ENCODE peak calls at places on chromosomes 4 and X, in five cellular contexts. One of them, this sample, is unnamed.
A peak's percentile ranks its signal among the peaks of the same experiment; 100 is the strongest.

GRCh38 chr4:4820739-4821138 is 38.7 kb upstream of the MSX1 start:
- DNase-seq in hepatocyte: no peak
- DNase-seq in PC-3: no peak
- DNase-seq in MM.1S: no peak
- DNase-seq in GM23248: no peak
- DNase-seq in this sample: no peak

GRCh38 chrX:1361275-1361674 is 24.7 kb downstream of the IL3RA start:
- DNase-seq in hepatocyte: no peak
- DNase-seq in PC-3: no peak
- DNase-seq in MM.1S: no peak
- DNase-seq in GM23248: no peak
- DNase-seq in this sample: no peak

GRCh38 chr4:24625091-24625490 is 40.7 kb upstream of the DHX15 start:
- DNase-seq in hepatocyte: no peak
- DNase-seq in PC-3: no peak
- DNase-seq in MM.1S: no peak
- DNase-seq in GM23248: no peak
- DNase-seq in this sample: no peak

GRCh38 chr4:127162741-127163140 is 470.0 kb upstream of the INTU start:
- DNase-seq in hepatocyte: no peak
- DNase-seq in PC-3: no peak
- DNase-seq in MM.1S: no peak
- DNase-seq in GM23248: peak; percentile 80
- DNase-seq in this sample: no peak

GRCh38 chr4:7787681-7788141 is 151.9 kb downstream of the AFAP1 start:
- DNase-seq in hepatocyte: no peak
- DNase-seq in PC-3: no peak
- DNase-seq in MM.1S: no peak
- DNase-seq in GM23248: no peak
- DNase-seq in this sample: no peak

GRCh38 chrX:139889760-139890159 is 43.1 kb downstream of the ATP11C start:
- DNase-seq in hepatocyte: no peak
- DNase-seq in PC-3: peak; percentile 35
- DNase-seq in MM.1S: no peak
- DNase-seq in GM23248: peak; percentile 57
- DNase-seq in this sample: no peak

GRCh38 chrX:45006002-45006800 is 133.2 kb downstream of the KDM6A start:
- DNase-seq in hepatocyte: no peak
- DNase-seq in PC-3: peak; percentile 88
- DNase-seq in MM.1S: no peak
- DNase-seq in GM23248: peak; percentile 11
- DNase-seq in this sample: no peak

GRCh38 chr4:33709247-33709646 is 2535.1 kb downstream of the ARAP2 start:
- DNase-seq in hepatocyte: no peak
- DNase-seq in PC-3: no peak
- DNase-seq in MM.1S: no peak
- DNase-seq in GM23248: peak; percentile 69
- DNase-seq in this sample: no peak

GRCh38 chr4:182578402-182578801 is 335.2 kb downstream of the TENM3 start:
- DNase-seq in hepatocyte: peak; percentile 70
- DNase-seq in PC-3: peak; percentile 61
- DNase-seq in MM.1S: no peak
- DNase-seq in GM23248: peak; percentile 64
- DNase-seq in this sample: no peak

GRCh38 chr4:54227261-54228063 is 1.6 kb upstream of the PDGFRA start:
- DNase-seq in hepatocyte: peak; percentile 60
- DNase-seq in PC-3: peak; percentile 48
- DNase-seq in MM.1S: no peak
- DNase-seq in GM23248: peak; percentile 81
- DNase-seq in this sample: no peak

GRCh38 chr4:54228563-54229501 is at the start of gene PDGFRA:
- DNase-seq in hepatocyte: peak; percentile 85
- DNase-seq in PC-3: no peak
- DNase-seq in MM.1S: no peak
- DNase-seq in GM23248: peak; percentile 85
- DNase-seq in this sample: no peak

GRCh38 chr4:54226399-54227260 is 2.5 kb upstream of the PDGFRA start:
- DNase-seq in hepatocyte: peak; percentile 65
- DNase-seq in PC-3: no peak
- DNase-seq in MM.1S: no peak
- DNase-seq in GM23248: peak; percentile 83
- DNase-seq in this sample: no peak

GRCh38 chr4:54229631-54230478 is 762 bp downstream of the PDGFRA start:
- DNase-seq in hepatocyte: peak; percentile 34
- DNase-seq in PC-3: no peak
- DNase-seq in MM.1S: no peak
- DNase-seq in GM23248: peak; percentile 79
- DNase-seq in this sample: no peak

GRCh38 chr4:54228064-54228527 is 997 bp upstream of the PDGFRA start:
- DNase-seq in hepatocyte: peak; percentile 91
- DNase-seq in PC-3: peak; percentile 83
- DNase-seq in MM.1S: peak; percentile 43
- DNase-seq in GM23248: peak; percentile 91
- DNase-seq in this sample: no peak
- TF ChIP-seq EZH2phosphoT487 in hepatocyte: no peak
- TF ChIP-seq EZH2phosphoT487 in PC-3: no peak
- TF ChIP-seq EZH2phosphoT487 in MM.1S: no peak
- TF ChIP-seq EZH2phosphoT487 in GM23248: no peak
- TF ChIP-seq EZH2phosphoT487 in this sample: no peak

GRCh38 chrX:150683112-150683511 is 10.1 kb upstream of the MTMR1 start:
- DNase-seq in hepatocyte: no peak
- DNase-seq in PC-3: no peak
- DNase-seq in MM.1S: no peak
- DNase-seq in GM23248: no peak
- DNase-seq in this sample: no peak

GRCh38 chrX:150683536-150684146 is 9.6 kb upstream of the MTMR1 start:
- DNase-seq in hepatocyte: peak; percentile 49
- DNase-seq in PC-3: peak; percentile 74
- DNase-seq in MM.1S: peak; percentile 35
- DNase-seq in GM23248: peak; percentile 56
- DNase-seq in this sample: peak; percentile 62

DNA sequence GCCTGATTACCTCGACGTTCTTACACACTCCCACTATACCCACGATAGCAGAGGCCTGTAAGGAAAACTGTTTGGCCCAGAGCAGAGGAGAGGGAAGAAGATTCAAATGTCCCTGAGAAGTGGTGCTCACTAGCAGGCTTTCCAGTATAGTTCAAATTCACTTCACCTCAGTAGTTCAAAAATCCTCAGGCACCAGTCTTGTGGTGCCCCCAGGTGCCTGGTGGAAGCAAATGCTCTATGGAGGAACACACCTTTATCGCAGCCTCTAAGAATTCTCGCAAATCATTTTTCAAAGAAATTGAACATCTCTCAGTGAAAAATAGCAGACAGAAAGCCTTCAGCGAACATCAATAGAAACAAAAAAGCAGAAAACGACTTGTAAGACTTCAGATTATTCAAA is 12.2 kb upstream of the MTMR1 start:
- DNase-seq in hepatocyte: peak; percentile 23
- DNase-seq in PC-3: peak; percentile 66
- DNase-seq in MM.1S: no peak
- DNase-seq in GM23248: peak; percentile 31
- DNase-seq in this sample: peak; percentile 31
- H2AFZ ChIP-seq in hepatocyte: no peak overlapping the region
- H2AFZ ChIP-seq in PC-3: peak overlapping the region; percentile 67
- H2AFZ ChIP-seq in MM.1S: no peak overlapping the region
- H2AFZ ChIP-seq in GM23248: no peak overlapping the region
- H2AFZ ChIP-seq in this sample: no peak overlapping the region

GRCh38 chr4:156888762-156889161 is 82.8 kb downstream of the PDGFC start:
- DNase-seq in hepatocyte: no peak
- DNase-seq in PC-3: peak; percentile 46
- DNase-seq in MM.1S: no peak
- DNase-seq in GM23248: peak; percentile 94
- DNase-seq in this sample: no peak
- H3K27ac ChIP-seq in hepatocyte: no peak overlapping the region
- H3K27ac ChIP-seq in PC-3: no peak overlapping the region
- H3K27ac ChIP-seq in MM.1S: no peak overlapping the region
- H3K27ac ChIP-seq in GM23248: peak overlapping the region; percentile 82
- H3K27ac ChIP-seq in this sample: no peak overlapping the region

DNA sequence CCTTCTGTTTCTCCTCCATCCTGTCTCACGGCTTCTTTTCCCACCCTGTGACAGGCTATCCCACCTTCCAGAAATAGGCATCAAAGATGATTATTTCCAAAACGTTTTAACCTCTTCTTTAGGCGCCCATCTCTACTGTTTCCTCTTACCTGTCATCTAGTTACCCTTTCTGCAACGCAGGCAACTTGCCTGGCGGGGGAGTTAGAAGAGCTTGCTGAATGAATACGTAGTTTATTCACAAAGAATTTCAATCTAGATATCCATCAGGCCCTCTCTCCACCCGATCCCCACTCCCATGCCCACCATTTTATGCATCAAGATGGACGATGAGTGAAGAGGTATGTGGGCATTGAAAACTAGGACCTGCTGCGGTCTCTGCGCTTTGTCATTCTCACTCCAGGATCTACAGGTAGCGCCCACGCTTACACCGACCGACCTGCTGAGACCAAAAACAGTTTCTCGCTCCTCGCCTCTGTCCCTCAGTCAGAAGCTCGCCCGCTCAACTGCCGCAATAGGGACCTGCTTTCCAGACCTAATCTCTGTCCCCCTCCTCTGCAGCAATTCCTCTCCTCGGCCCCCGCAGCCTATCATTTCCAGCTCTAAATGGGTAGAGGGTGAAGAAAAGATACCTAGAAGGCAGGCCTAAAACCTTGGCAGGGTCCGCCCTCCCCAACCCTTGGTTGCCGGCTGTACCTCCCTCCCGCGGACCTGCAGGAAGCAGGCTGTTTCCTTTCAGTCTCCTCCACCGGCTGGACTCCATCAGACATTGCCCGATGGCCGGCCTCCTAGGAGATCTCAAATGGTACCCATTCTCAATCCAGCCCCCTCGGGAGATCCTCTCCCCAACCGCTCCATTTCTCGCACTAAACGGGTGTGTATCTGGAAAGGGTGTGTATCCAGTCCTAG is 624 bp downstream of the BEX5 start:
- DNase-seq in hepatocyte: no peak
- DNase-seq in PC-3: no peak
- DNase-seq in MM.1S: peak; percentile 37
- DNase-seq in GM23248: peak; percentile 8
- DNase-seq in this sample: no peak
- TF ChIP-seq EZH2phosphoT487 in hepatocyte: no peak
- TF ChIP-seq EZH2phosphoT487 in PC-3: no peak
- TF ChIP-seq EZH2phosphoT487 in MM.1S: no peak
- TF ChIP-seq EZH2phosphoT487 in GM23248: no peak
- TF ChIP-seq EZH2phosphoT487 in this sample: no peak

GRCh38 chr4:90127706-90128345 is 632 bp downstream of the CCSER1 start:
- DNase-seq in hepatocyte: peak; percentile 63
- DNase-seq in PC-3: peak; percentile 25
- DNase-seq in MM.1S: peak; percentile 44
- DNase-seq in GM23248: peak; percentile 11
- DNase-seq in this sample: no peak

GRCh38 chr4:90127223-90127705 is at the start of gene CCSER1:
- DNase-seq in hepatocyte: peak; percentile 91
- DNase-seq in PC-3: peak; percentile 78
- DNase-seq in MM.1S: peak; percentile 88
- DNase-seq in GM23248: peak; percentile 20
- DNase-seq in this sample: no peak

GRCh38 chr4:90120815-90121214 is 6.4 kb upstream of the CCSER1 start:
- DNase-seq in hepatocyte: no peak
- DNase-seq in PC-3: no peak
- DNase-seq in MM.1S: no peak
- DNase-seq in GM23248: no peak
- DNase-seq in this sample: no peak

GRCh38 chr4:90121961-90122748 is 5.0 kb upstream of the CCSER1 start:
- DNase-seq in hepatocyte: no peak
- DNase-seq in PC-3: peak; percentile 91
- DNase-seq in MM.1S: no peak
- DNase-seq in GM23248: no peak
- DNase-seq in this sample: no peak

GRCh38 chr4:90126805-90127204 is 389 bp upstream of the CCSER1 start:
- DNase-seq in hepatocyte: no peak
- DNase-seq in PC-3: peak; percentile 7
- DNase-seq in MM.1S: no peak
- DNase-seq in GM23248: no peak
- DNase-seq in this sample: no peak
- H2AFZ ChIP-seq in hepatocyte: peak overlapping the region; percentile 79
- H2AFZ ChIP-seq in PC-3: peak overlapping the region; percentile 84
- H2AFZ ChIP-seq in MM.1S: peak overlapping the region; percentile 91
- H2AFZ ChIP-seq in GM23248: peak overlapping the region; percentile 60
- H2AFZ ChIP-seq in this sample: no peak overlapping the region

GRCh38 chr4:77783881-77784280 is 35.3 kb downstream of the CNOT6L start:
- DNase-seq in hepatocyte: no peak
- DNase-seq in PC-3: no peak
- DNase-seq in MM.1S: no peak
- DNase-seq in GM23248: no peak
- DNase-seq in this sample: no peak
- H3K27ac ChIP-seq in hepatocyte: no peak overlapping the region
- H3K27ac ChIP-seq in PC-3: no peak overlapping the region
- H3K27ac ChIP-seq in MM.1S: no peak overlapping the region
- H3K27ac ChIP-seq in GM23248: no peak overlapping the region
- H3K27ac ChIP-seq in this sample: no peak overlapping the region